ENCODE peak calls at places on chromosomes 1 and 21, in seven cellular contexts. One of them, this sample, is unnamed.
A peak's percentile ranks its signal among the peaks of the same experiment; 100 is the strongest.

GRCh38 chr1:237895630-237896029 is 4.9 kb upstream of the ZP4 start:
- DNase-seq in testis: no peak
- DNase-seq in transverse colon: no peak
- DNase-seq in suprapubic skin: no peak
- DNase-seq in right lobe of liver: no peak
- DNase-seq in IMR-90: no peak
- DNase-seq in ovary: no peak
- DNase-seq in this sample: no peak

GRCh38 chr1:170309389-170310013 is 163.7 kb downstream of the NTMT2 start:
- DNase-seq in ovary: peak; percentile 76
- DNase-seq in testis: peak; percentile 26
- DNase-seq in IMR-90: peak; percentile 95
- DNase-seq in transverse colon: no peak
- DNase-seq in right lobe of liver: no peak
- DNase-seq in suprapubic skin: peak; percentile 75
- DNase-seq in this sample: no peak

GRCh38 chr1:44543064-44543815 is 131.0 kb downstream of the TMEM53 start:
- DNase-seq in testis: no peak
- DNase-seq in ovary: no peak
- DNase-seq in right lobe of liver: no peak
- DNase-seq in transverse colon: no peak
- DNase-seq in IMR-90: no peak
- DNase-seq in suprapubic skin: no peak
- DNase-seq in this sample: no peak

GRCh38 chr1:157105988-157106812 is 6.6 kb upstream of the ETV3L start:
- DNase-seq in IMR-90: peak; percentile 97
- DNase-seq in ovary: no peak
- DNase-seq in testis: no peak
- DNase-seq in suprapubic skin: peak; percentile 69
- DNase-seq in right lobe of liver: peak; percentile 54
- DNase-seq in transverse colon: peak; percentile 40
- DNase-seq in this sample: no peak

GRCh38 chr1:170664828-170665617 is 1.1 kb downstream of the PRRX1 start:
- DNase-seq in suprapubic skin: no peak
- DNase-seq in ovary: peak; percentile 60
- DNase-seq in IMR-90: peak; percentile 61
- DNase-seq in right lobe of liver: peak; percentile 41
- DNase-seq in transverse colon: peak; percentile 34
- DNase-seq in testis: peak; percentile 76
- DNase-seq in this sample: peak; percentile 42

GRCh38 chr1:231665046-231665445 is 38.5 kb downstream of the DISC1 start:
- DNase-seq in ovary: no peak
- DNase-seq in testis: no peak
- DNase-seq in suprapubic skin: no peak
- DNase-seq in transverse colon: no peak
- DNase-seq in IMR-90: no peak
- DNase-seq in right lobe of liver: no peak
- DNase-seq in this sample: no peak

GRCh38 chr1:246320286-246320685 is 186.8 kb downstream of the SMYD3 start:
- DNase-seq in ovary: no peak
- DNase-seq in right lobe of liver: no peak
- DNase-seq in testis: no peak
- DNase-seq in IMR-90: peak; percentile 13
- DNase-seq in suprapubic skin: no peak
- DNase-seq in transverse colon: no peak
- DNase-seq in this sample: no peak

GRCh38 chr1:201827321-201828281 is 1.4 kb upstream of the IPO9 start:
- DNase-seq in transverse colon: no peak
- DNase-seq in testis: no peak
- DNase-seq in right lobe of liver: no peak
- DNase-seq in suprapubic skin: no peak
- DNase-seq in IMR-90: no peak
- DNase-seq in ovary: no peak
- DNase-seq in this sample: peak; percentile 23

GRCh38 chr1:167455786-167456446 is 62.4 kb downstream of the CD247 start:
- DNase-seq in right lobe of liver: peak; percentile 62
- DNase-seq in transverse colon: no peak
- DNase-seq in testis: peak; percentile 49
- DNase-seq in ovary: peak; percentile 30
- DNase-seq in IMR-90: no peak
- DNase-seq in suprapubic skin: no peak
- DNase-seq in this sample: peak; percentile 52

GRCh38 chr1:218361298-218362065 is 16.3 kb downstream of the TGFB2 start:
- DNase-seq in transverse colon: no peak
- DNase-seq in suprapubic skin: no peak
- DNase-seq in IMR-90: peak; percentile 80
- DNase-seq in ovary: no peak
- DNase-seq in testis: no peak
- DNase-seq in right lobe of liver: no peak
- DNase-seq in this sample: no peak

GRCh38 chr1:24391882-24392603 is 21.5 kb downstream of the STPG1 start:
- DNase-seq in ovary: peak; percentile 51
- DNase-seq in testis: peak; percentile 68
- DNase-seq in transverse colon: peak; percentile 80
- DNase-seq in suprapubic skin: peak; percentile 80
- DNase-seq in right lobe of liver: peak; percentile 57
- DNase-seq in IMR-90: peak; percentile 51
- DNase-seq in this sample: peak; percentile 68

GRCh38 chr1:109391626-109392025 is 6.1 kb downstream of the SORT1 start:
- DNase-seq in IMR-90: no peak
- DNase-seq in ovary: no peak
- DNase-seq in right lobe of liver: no peak
- DNase-seq in transverse colon: no peak
- DNase-seq in testis: no peak
- DNase-seq in suprapubic skin: no peak
- DNase-seq in this sample: no peak

GRCh38 chr1:207649204-207649753 is 4.3 kb downstream of the CR1L start:
- DNase-seq in testis: no peak
- DNase-seq in suprapubic skin: no peak
- DNase-seq in transverse colon: no peak
- DNase-seq in right lobe of liver: no peak
- DNase-seq in IMR-90: no peak
- DNase-seq in ovary: no peak
- DNase-seq in this sample: no peak

GRCh38 chr1:232486454-232487202 is 143.3 kb downstream of the SIPA1L2 start:
- DNase-seq in ovary: no peak
- DNase-seq in transverse colon: no peak
- DNase-seq in suprapubic skin: no peak
- DNase-seq in IMR-90: peak; percentile 52
- DNase-seq in right lobe of liver: no peak
- DNase-seq in testis: no peak
- DNase-seq in this sample: peak; percentile 25

GRCh38 chr1:231393668-231394067 is 28.4 kb downstream of the EGLN1 start:
- DNase-seq in suprapubic skin: no peak
- DNase-seq in transverse colon: no peak
- DNase-seq in ovary: no peak
- DNase-seq in right lobe of liver: no peak
- DNase-seq in testis: no peak
- DNase-seq in IMR-90: no peak
- DNase-seq in this sample: no peak

GRCh38 chr1:27940870-27941269 is 6.1 kb downstream of the SMPDL3B start:
- DNase-seq in ovary: no peak
- DNase-seq in suprapubic skin: no peak
- DNase-seq in right lobe of liver: no peak
- DNase-seq in testis: no peak
- DNase-seq in transverse colon: no peak
- DNase-seq in IMR-90: no peak
- DNase-seq in this sample: no peak

GRCh38 chr1:34898220-34898820 is 31.1 kb downstream of the DLGAP3 start:
- DNase-seq in ovary: no peak
- DNase-seq in IMR-90: no peak
- DNase-seq in right lobe of liver: no peak
- DNase-seq in suprapubic skin: no peak
- DNase-seq in testis: no peak
- DNase-seq in transverse colon: no peak
- DNase-seq in this sample: no peak

GRCh38 chr21:39851219-39851618 is 16.0 kb upstream of the PCP4 start:
- DNase-seq in transverse colon: no peak
- DNase-seq in testis: no peak
- DNase-seq in suprapubic skin: no peak
- DNase-seq in IMR-90: no peak
- DNase-seq in ovary: no peak
- DNase-seq in right lobe of liver: no peak
- DNase-seq in this sample: no peak

DNA sequence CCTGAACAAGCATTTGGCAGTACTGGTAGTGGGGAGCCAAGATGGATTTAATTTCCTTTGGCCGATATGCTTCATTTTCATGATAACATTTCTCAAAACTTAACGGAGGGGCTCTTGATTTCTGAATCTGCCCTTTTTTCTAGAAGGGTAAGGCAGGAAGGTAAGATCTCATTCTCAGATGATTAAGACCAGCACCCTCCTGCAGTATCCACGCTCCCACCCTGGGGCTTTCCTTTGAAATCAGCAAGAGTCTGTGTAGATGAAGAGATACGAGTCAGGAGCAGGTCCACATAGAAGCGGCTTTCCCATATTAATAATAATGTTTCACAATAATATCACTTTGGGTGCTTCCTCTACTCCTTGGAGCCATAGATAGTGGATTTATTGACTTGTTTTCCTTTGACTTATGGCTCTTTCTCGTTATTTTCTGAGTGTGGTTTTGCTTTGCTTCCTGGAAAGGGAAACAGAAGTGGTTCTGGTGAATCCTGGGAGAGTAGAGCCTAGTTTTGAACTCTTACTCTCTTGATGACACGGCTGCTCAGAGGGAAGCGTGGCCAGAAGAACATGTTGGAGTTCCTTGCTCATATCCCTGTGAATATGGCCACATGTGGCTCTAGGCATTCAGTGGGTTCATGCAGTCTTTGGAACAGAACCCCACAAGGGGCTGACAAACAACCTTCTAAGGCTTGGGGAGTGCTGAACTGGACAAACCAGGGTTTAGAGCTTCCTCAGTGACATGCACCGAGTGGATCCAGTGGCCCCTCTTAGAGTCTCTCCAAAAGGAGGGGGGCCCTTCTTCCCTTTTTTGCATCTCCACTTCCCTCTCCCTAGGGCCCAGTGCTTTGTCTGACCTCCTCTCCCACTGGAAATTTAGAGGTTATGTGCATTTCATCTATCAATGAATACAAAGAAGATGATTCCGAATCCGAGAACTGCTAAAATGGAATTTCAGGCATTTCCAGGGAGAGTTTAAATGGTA is 195.7 kb downstream of the DYRK1A start:
- DNase-seq in IMR-90: no peak
- DNase-seq in testis: no peak
- DNase-seq in transverse colon: no peak
- DNase-seq in right lobe of liver: no peak
- DNase-seq in ovary: no peak
- DNase-seq in suprapubic skin: no peak
- DNase-seq in this sample: no peak
- TF ChIP-seq POLR2A in IMR-90: no peak
- TF ChIP-seq POLR2A in testis: no peak
- TF ChIP-seq POLR2A in transverse colon: no peak
- TF ChIP-seq POLR2A in right lobe of liver: no peak
- TF ChIP-seq POLR2A in ovary: no peak
- TF ChIP-seq POLR2A in suprapubic skin: no peak
- TF ChIP-seq POLR2A in this sample: no peak

GRCh38 chr1:173865468-173866164 is 2.2 kb downstream of the GAS5 start:
- DNase-seq in right lobe of liver: no peak
- DNase-seq in ovary: no peak
- DNase-seq in IMR-90: no peak
- DNase-seq in suprapubic skin: no peak
- DNase-seq in testis: no peak
- DNase-seq in transverse colon: no peak
- DNase-seq in this sample: no peak
- H3K27ac ChIP-seq in right lobe of liver: no peak overlapping the region
- H3K27ac ChIP-seq in ovary: no peak overlapping the region
- H3K27ac ChIP-seq in IMR-90: no peak overlapping the region
- H3K27ac ChIP-seq in suprapubic skin: no peak overlapping the region
- H3K27ac ChIP-seq in testis: no peak overlapping the region
- H3K27ac ChIP-seq in transverse colon: peak overlapping the region; percentile 96
- H3K27ac ChIP-seq in this sample: no peak overlapping the region

GRCh38 chr1:45922813-45923212 is 119.4 kb downstream of the MAST2 start:
- DNase-seq in IMR-90: no peak
- DNase-seq in right lobe of liver: no peak
- DNase-seq in transverse colon: no peak
- DNase-seq in ovary: no peak
- DNase-seq in suprapubic skin: no peak
- DNase-seq in testis: no peak
- DNase-seq in this sample: no peak

GRCh38 chr1:45923343-45923742 is 119.9 kb downstream of the MAST2 start:
- DNase-seq in suprapubic skin: no peak
- DNase-seq in testis: no peak
- DNase-seq in IMR-90: no peak
- DNase-seq in transverse colon: no peak
- DNase-seq in ovary: no peak
- DNase-seq in right lobe of liver: no peak
- DNase-seq in this sample: no peak

GRCh38 chr1:45925728-45926287 is 122.4 kb downstream of the MAST2 start:
- DNase-seq in testis: no peak
- DNase-seq in transverse colon: no peak
- DNase-seq in right lobe of liver: no peak
- DNase-seq in suprapubic skin: no peak
- DNase-seq in ovary: no peak
- DNase-seq in IMR-90: no peak
- DNase-seq in this sample: no peak

GRCh38 chr1:45924736-45925135 is 121.3 kb downstream of the MAST2 start:
- DNase-seq in transverse colon: no peak
- DNase-seq in IMR-90: peak; percentile 50
- DNase-seq in testis: no peak
- DNase-seq in ovary: no peak
- DNase-seq in suprapubic skin: no peak
- DNase-seq in right lobe of liver: no peak
- DNase-seq in this sample: no peak

GRCh38 chr1:45922374-45922773 is 119.0 kb downstream of the MAST2 start:
- DNase-seq in right lobe of liver: no peak
- DNase-seq in suprapubic skin: no peak
- DNase-seq in testis: no peak
- DNase-seq in ovary: no peak
- DNase-seq in transverse colon: no peak
- DNase-seq in IMR-90: no peak
- DNase-seq in this sample: no peak
- TF ChIP-seq POLR2A in right lobe of liver: no peak
- TF ChIP-seq POLR2A in suprapubic skin: no peak
- TF ChIP-seq POLR2A in testis: no peak
- TF ChIP-seq POLR2A in ovary: no peak
- TF ChIP-seq POLR2A in transverse colon: no peak
- TF ChIP-seq POLR2A in IMR-90: no peak
- TF ChIP-seq POLR2A in this sample: no peak

DNA sequence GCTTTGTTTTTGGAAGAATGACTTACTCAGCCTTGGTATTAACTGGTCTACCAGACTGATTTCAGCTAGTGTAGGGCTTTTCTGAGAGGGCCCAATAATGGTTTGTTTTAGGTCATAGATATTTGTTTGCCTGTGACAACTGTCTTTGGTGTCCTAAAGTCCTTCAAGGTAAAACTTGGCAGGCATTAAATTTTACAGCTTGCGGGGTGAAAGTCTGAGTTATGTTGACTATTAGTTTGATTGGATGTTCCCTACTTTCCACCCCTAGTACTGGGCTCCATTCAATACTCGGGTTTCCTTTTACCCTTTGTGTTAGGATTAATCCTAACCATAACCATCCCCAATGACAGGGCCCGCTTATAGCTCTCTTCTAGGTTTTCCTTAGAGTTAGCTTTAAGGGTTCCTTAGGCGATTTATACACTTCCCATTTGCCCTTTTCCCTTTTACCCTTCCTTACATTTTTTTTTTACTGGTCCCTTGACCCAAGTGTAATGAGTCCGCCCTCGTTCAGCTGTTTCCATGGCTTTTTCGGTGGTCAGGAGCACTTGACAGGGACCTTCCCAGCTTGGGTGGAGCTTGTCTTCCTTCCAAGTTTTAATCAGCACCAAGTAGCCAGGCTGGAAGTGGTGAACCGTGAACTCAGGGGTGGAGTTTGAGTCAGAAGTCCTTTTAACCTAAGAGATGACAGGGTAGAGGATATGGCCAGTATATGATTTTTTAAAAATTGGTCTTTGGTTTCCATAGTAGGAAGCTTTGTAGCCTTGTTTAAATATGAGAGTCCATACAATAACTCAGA is 28.5 kb upstream of the LCE5A start:
- DNase-seq in testis: no peak
- DNase-seq in ovary: no peak
- DNase-seq in right lobe of liver: no peak
- DNase-seq in IMR-90: no peak
- DNase-seq in transverse colon: peak; percentile 18
- DNase-seq in suprapubic skin: no peak
- DNase-seq in this sample: peak; percentile 17
- H3K27ac ChIP-seq in testis: no peak overlapping the region
- H3K27ac ChIP-seq in ovary: no peak overlapping the region
- H3K27ac ChIP-seq in right lobe of liver: peak overlapping the region; percentile 43
- H3K27ac ChIP-seq in IMR-90: no peak overlapping the region
- H3K27ac ChIP-seq in transverse colon: peak overlapping the region; percentile 38
- H3K27ac ChIP-seq in suprapubic skin: no peak overlapping the region
- H3K27ac ChIP-seq in this sample: no peak overlapping the region

This sample was measured in thyroid gland.